ENCODE peak calls at places on chromosomes 5 and 9, in eight cellular contexts. One of them, this sample, is unnamed.

GRCh38 chr9:98491778-98492177 is 217.0 kb downstream of the GABBR2 start:
- DNase-seq in K562: no peak
- DNase-seq in SK-N-SH: no peak
- DNase-seq in GM12878: no peak
- DNase-seq in transverse colon: no peak
- DNase-seq in suprapubic skin: peak
- DNase-seq in A549: no peak
- DNase-seq in ovary: no peak
- DNase-seq in this sample: no peak

GRCh38 chr9:38284768-38285080 is 107.8 kb upstream of the ALDH1B1 start:
- DNase-seq in ovary: no peak
- DNase-seq in K562: no peak
- DNase-seq in A549: no peak
- DNase-seq in GM12878: no peak
- DNase-seq in SK-N-SH: peak
- DNase-seq in suprapubic skin: no peak
- DNase-seq in transverse colon: no peak
- DNase-seq in this sample: no peak

GRCh38 chr9:101047848-101048402 is 19.4 kb downstream of the PLPPR1 start:
- DNase-seq in GM12878: no peak
- DNase-seq in suprapubic skin: no peak
- DNase-seq in K562: no peak
- DNase-seq in A549: no peak
- DNase-seq in transverse colon: no peak
- DNase-seq in ovary: no peak
- DNase-seq in SK-N-SH: no peak
- DNase-seq in this sample: no peak

GRCh38 chr5:31854625-31855526 is 215.9 kb downstream of the PDZD2 start:
- DNase-seq in transverse colon: no peak
- DNase-seq in K562: no peak
- DNase-seq in A549: peak
- DNase-seq in ovary: peak
- DNase-seq in GM12878: no peak
- DNase-seq in SK-N-SH: peak
- DNase-seq in suprapubic skin: no peak
- DNase-seq in this sample: peak

GRCh38 chr9:34628656-34629491 is at the start of gene ARID3C:
- DNase-seq in transverse colon: peak
- DNase-seq in suprapubic skin: no peak
- DNase-seq in SK-N-SH: peak
- DNase-seq in GM12878: no peak
- DNase-seq in A549: no peak
- DNase-seq in K562: peak
- DNase-seq in ovary: no peak
- DNase-seq in this sample: no peak

GRCh38 chr9:35367451-35367850 is 122.5 kb upstream of the RUSC2 start:
- DNase-seq in ovary: no peak
- DNase-seq in suprapubic skin: no peak
- DNase-seq in A549: no peak
- DNase-seq in transverse colon: no peak
- DNase-seq in GM12878: no peak
- DNase-seq in K562: no peak
- DNase-seq in SK-N-SH: no peak
- DNase-seq in this sample: no peak

GRCh38 chr5:58687595-58687994 is 104.7 kb downstream of the RAB3C start:
- DNase-seq in SK-N-SH: no peak
- DNase-seq in suprapubic skin: no peak
- DNase-seq in K562: no peak
- DNase-seq in ovary: no peak
- DNase-seq in A549: no peak
- DNase-seq in GM12878: no peak
- DNase-seq in transverse colon: no peak
- DNase-seq in this sample: no peak

GRCh38 chr9:136521541-136521940 is 24.3 kb downstream of the NOTCH1 start:
- DNase-seq in GM12878: no peak
- DNase-seq in A549: no peak
- DNase-seq in suprapubic skin: no peak
- DNase-seq in ovary: no peak
- DNase-seq in SK-N-SH: no peak
- DNase-seq in transverse colon: peak
- DNase-seq in K562: no peak
- DNase-seq in this sample: no peak

GRCh38 chr9:127817881-127818434 is 15.3 kb downstream of the FPGS start:
- DNase-seq in transverse colon: no peak
- DNase-seq in SK-N-SH: peak
- DNase-seq in K562: no peak
- DNase-seq in A549: no peak
- DNase-seq in suprapubic skin: no peak
- DNase-seq in GM12878: no peak
- DNase-seq in ovary: no peak
- DNase-seq in this sample: no peak

GRCh38 chr9:37650873-37651768 is at the start of gene FRMPD1:
- DNase-seq in K562: no peak
- DNase-seq in SK-N-SH: peak
- DNase-seq in GM12878: no peak
- DNase-seq in suprapubic skin: no peak
- DNase-seq in transverse colon: peak
- DNase-seq in A549: peak
- DNase-seq in ovary: peak
- DNase-seq in this sample: peak

GRCh38 chr9:33623658-33624586 is 99.9 kb downstream of the ANKRD18B start:
- DNase-seq in suprapubic skin: no peak
- DNase-seq in transverse colon: peak
- DNase-seq in GM12878: peak
- DNase-seq in A549: peak
- DNase-seq in K562: peak
- DNase-seq in SK-N-SH: peak
- DNase-seq in ovary: peak
- DNase-seq in this sample: no peak

DNA sequence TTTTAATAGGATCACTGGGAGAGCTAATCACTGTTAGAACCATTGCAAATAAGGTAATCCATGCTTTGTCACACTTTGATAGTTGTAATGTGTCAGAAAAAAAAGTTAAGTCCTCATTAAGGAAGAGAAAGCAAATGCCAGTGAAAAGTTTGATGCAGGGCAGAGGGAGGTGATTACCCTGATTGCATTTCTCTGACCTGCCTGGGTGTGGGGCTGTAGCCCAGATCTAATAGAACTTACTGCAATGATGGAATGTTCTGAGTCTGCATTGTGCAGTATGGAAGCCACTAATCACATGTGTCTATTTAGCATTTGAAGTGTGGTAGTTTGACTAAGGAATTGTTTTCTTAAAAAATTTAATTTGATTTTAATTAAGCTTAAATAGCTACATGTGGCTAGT is 202.7 kb downstream of the ATP10B start:
- DNase-seq in transverse colon: peak
- DNase-seq in ovary: no peak
- DNase-seq in SK-N-SH: peak
- DNase-seq in A549: no peak
- DNase-seq in GM12878: no peak
- DNase-seq in K562: no peak
- DNase-seq in suprapubic skin: no peak
- DNase-seq in this sample: no peak
- TF ChIP-seq EP300 in transverse colon: no peak
- TF ChIP-seq EP300 in ovary: no peak
- TF ChIP-seq EP300 in SK-N-SH: no peak
- TF ChIP-seq EP300 in A549: no peak
- TF ChIP-seq EP300 in GM12878: no peak
- TF ChIP-seq EP300 in K562: no peak
- TF ChIP-seq EP300 in suprapubic skin: no peak
- TF ChIP-seq EP300 in this sample: no peak

GRCh38 chr5:153753645-153754432 is 263.4 kb downstream of the GRIA1 start:
- DNase-seq in A549: no peak
- DNase-seq in GM12878: no peak
- DNase-seq in SK-N-SH: no peak
- DNase-seq in ovary: no peak
- DNase-seq in suprapubic skin: no peak
- DNase-seq in transverse colon: no peak
- DNase-seq in K562: no peak
- DNase-seq in this sample: no peak
- H3K27ac ChIP-seq in A549: no peak
- H3K27ac ChIP-seq in GM12878: no peak
- H3K27ac ChIP-seq in SK-N-SH: no peak
- H3K27ac ChIP-seq in ovary: no peak
- H3K27ac ChIP-seq in suprapubic skin: no peak
- H3K27ac ChIP-seq in transverse colon: no peak
- H3K27ac ChIP-seq in K562: no peak
- H3K27ac ChIP-seq in this sample: no peak

GRCh38 chr9:30757723-30758122 is 1626.7 kb upstream of the ACO1 start:
- DNase-seq in GM12878: no peak
- DNase-seq in ovary: no peak
- DNase-seq in transverse colon: no peak
- DNase-seq in K562: no peak
- DNase-seq in A549: no peak
- DNase-seq in suprapubic skin: no peak
- DNase-seq in SK-N-SH: no peak
- DNase-seq in this sample: peak

GRCh38 chr9:30758726-30759446 is 1625.6 kb upstream of the ACO1 start:
- DNase-seq in GM12878: no peak
- DNase-seq in transverse colon: no peak
- DNase-seq in A549: no peak
- DNase-seq in suprapubic skin: no peak
- DNase-seq in SK-N-SH: no peak
- DNase-seq in ovary: no peak
- DNase-seq in K562: no peak
- DNase-seq in this sample: peak
- H3K4me3 ChIP-seq in GM12878: no peak
- H3K4me3 ChIP-seq in transverse colon: no peak
- H3K4me3 ChIP-seq in A549: no peak
- H3K4me3 ChIP-seq in suprapubic skin: no peak
- H3K4me3 ChIP-seq in SK-N-SH: no peak
- H3K4me3 ChIP-seq in ovary: no peak
- H3K4me3 ChIP-seq in K562: no peak
- H3K4me3 ChIP-seq in this sample: no peak

DNA sequence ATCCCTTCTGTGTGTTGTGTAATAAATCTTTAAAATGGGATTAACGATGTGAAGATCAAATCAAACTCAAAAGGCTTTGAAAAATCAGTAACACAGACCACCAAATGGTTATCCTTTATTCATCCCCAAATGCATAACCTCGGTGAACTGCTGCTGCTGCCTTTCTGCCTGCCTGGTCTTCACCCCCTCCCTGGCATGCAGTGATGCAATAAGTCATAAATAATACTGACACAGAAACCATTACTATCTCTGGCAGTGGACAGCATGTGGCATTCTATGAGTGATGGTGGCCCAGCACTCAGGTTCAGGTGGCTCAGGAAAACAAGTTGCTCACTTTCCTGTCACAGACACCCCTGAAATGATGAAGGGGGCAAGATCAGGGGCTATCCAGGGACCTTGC is 178.2 kb downstream of the FAM114A2 start:
- DNase-seq in SK-N-SH: no peak
- DNase-seq in GM12878: no peak
- DNase-seq in ovary: no peak
- DNase-seq in K562: no peak
- DNase-seq in suprapubic skin: no peak
- DNase-seq in A549: no peak
- DNase-seq in transverse colon: no peak
- DNase-seq in this sample: no peak
- TF ChIP-seq EP300 in SK-N-SH: no peak
- TF ChIP-seq EP300 in GM12878: no peak
- TF ChIP-seq EP300 in ovary: no peak
- TF ChIP-seq EP300 in K562: no peak
- TF ChIP-seq EP300 in suprapubic skin: no peak
- TF ChIP-seq EP300 in A549: no peak
- TF ChIP-seq EP300 in transverse colon: no peak
- TF ChIP-seq EP300 in this sample: no peak

DNA sequence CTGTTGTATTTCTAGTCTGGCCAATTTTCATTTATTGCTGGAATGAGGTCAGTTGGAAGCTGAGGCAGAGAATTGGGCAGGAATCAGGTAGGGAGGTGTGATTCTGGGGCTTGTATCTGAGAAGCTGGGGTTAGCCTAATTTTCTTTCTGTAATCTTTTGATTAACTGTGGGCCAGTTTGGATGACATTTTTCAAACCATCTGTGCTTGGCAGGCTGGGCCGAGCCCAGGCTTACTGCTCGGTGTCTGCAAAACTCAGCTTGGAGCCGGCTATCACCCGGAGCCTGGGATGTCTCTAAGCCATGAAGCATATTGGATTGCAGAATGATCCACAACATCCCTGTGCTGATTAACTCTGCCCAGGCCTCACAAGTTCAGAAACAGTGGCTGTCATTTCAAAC is 26.5 kb downstream of the KCNMB1 start:
- DNase-seq in K562: no peak
- DNase-seq in A549: no peak
- DNase-seq in GM12878: no peak
- DNase-seq in transverse colon: no peak
- DNase-seq in SK-N-SH: no peak
- DNase-seq in suprapubic skin: no peak
- DNase-seq in ovary: no peak
- DNase-seq in this sample: no peak
- H3K27ac ChIP-seq in K562: no peak
- H3K27ac ChIP-seq in A549: no peak
- H3K27ac ChIP-seq in GM12878: no peak
- H3K27ac ChIP-seq in transverse colon: peak
- H3K27ac ChIP-seq in SK-N-SH: no peak
- H3K27ac ChIP-seq in suprapubic skin: peak
- H3K27ac ChIP-seq in ovary: no peak
- H3K27ac ChIP-seq in this sample: peak

DNA sequence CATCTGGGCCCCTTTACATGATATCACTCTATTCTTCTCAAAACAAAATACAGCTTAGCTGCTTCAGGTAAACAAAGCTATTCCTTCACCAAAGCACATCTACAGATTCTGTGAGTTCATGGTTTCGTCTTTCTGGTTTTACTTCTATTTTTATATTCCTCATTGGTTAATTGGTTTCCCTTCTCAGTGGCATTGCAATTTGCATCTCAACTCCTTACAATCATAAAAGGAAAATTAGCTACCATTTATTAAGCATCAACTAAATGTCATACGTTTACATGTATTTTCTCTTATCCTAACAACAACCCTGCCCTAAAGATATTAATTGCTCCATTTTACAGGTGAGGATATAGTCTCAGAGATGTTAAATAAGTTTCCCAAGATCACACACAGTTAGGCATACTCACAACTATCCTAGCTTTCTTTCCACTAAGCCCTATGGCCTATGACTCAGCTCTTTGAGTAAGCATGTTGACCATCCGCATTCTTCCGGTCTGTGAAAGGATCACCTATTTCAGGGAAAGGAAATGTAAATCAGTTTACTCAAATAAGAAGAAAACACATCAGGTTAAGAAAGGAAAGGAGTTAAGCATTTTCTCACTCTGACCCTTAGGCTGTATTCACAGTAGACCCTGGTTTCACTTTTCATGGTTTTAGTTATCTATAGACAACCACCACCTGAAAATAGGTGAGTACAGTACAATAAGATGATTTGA is 146.1 kb downstream of the CAAP1 start:
- DNase-seq in suprapubic skin: no peak
- DNase-seq in A549: peak
- DNase-seq in SK-N-SH: no peak
- DNase-seq in GM12878: peak
- DNase-seq in ovary: no peak
- DNase-seq in transverse colon: no peak
- DNase-seq in K562: no peak
- DNase-seq in this sample: no peak
- H3K4me3 ChIP-seq in suprapubic skin: no peak
- H3K4me3 ChIP-seq in A549: no peak
- H3K4me3 ChIP-seq in SK-N-SH: no peak
- H3K4me3 ChIP-seq in GM12878: no peak
- H3K4me3 ChIP-seq in ovary: no peak
- H3K4me3 ChIP-seq in transverse colon: no peak
- H3K4me3 ChIP-seq in K562: no peak
- H3K4me3 ChIP-seq in this sample: no peak

GRCh38 chr9:112586600-112587155 is 100.1 kb downstream of the KIAA1958 start:
- DNase-seq in suprapubic skin: no peak
- DNase-seq in GM12878: no peak
- DNase-seq in K562: no peak
- DNase-seq in SK-N-SH: no peak
- DNase-seq in A549: no peak
- DNase-seq in transverse colon: no peak
- DNase-seq in ovary: no peak
- DNase-seq in this sample: no peak
- TF ChIP-seq EP300 in suprapubic skin: no peak
- TF ChIP-seq EP300 in GM12878: no peak
- TF ChIP-seq EP300 in K562: no peak
- TF ChIP-seq EP300 in SK-N-SH: no peak
- TF ChIP-seq EP300 in A549: no peak
- TF ChIP-seq EP300 in transverse colon: no peak
- TF ChIP-seq EP300 in ovary: no peak
- TF ChIP-seq EP300 in this sample: no peak

This sample was measured in sigmoid colon.